ENCODE peak calls at places on chromosomes 7 and 10, in eight cellular contexts. Y is heart right ventricle, L is thyroid gland, O is left ventricle myocardium inferior, K is HCT116, X is neural progenitor cell, Q is IMR-90, I is mammary epithelial cell. M is an unnamed sample.
A peak's percentile ranks its signal among the peaks of the same experiment; 100 is the strongest.

GRCh38 chr10:86413046-86413728 is 46.6 kb upstream of the GRID1 start:
- DNase-seq in Y (no peak), K (no peak), O (no peak), X (no peak), L (no peak), Q (peak; percentile 59), I (no peak), M (no peak)

GRCh38 chr7:157861031-157861491 is 524.3 kb downstream of the DNAJB6 start:
- DNase-seq in L (no peak), O (no peak), Y (no peak), X (no peak), Q (no peak), K (no peak), I (no peak), M (no peak)

GRCh38 chr10:78952686-78953085 is 116.1 kb upstream of the ZMIZ1 start:
- DNase-seq in L (no peak), Y (peak; percentile 40), I (no peak), Q (no peak), K (no peak), O (peak; percentile 53), X (no peak), M (no peak)

GRCh38 chr7:140454657-140455015 is 24.7 kb downstream of the MKRN1 start:
- DNase-seq in X (no peak), Q (no peak), I (no peak), L (no peak), K (no peak), Y (no peak), O (no peak), M (no peak)

GRCh38 chr7:364536-364935 is 74.6 kb downstream of the FOXL3 start:
- DNase-seq in Y (no peak), I (no peak), Q (no peak), K (no peak), L (no peak), X (no peak), O (peak; percentile 8), M (no peak)

GRCh38 chr10:132186488-132187413 is at the start of gene DPYSL4:
- DNase-seq in K (no peak), L (no peak), Y (no peak), O (no peak), Q (no peak), I (no peak), X (peak; percentile 62), M (no peak)

GRCh38 chr7:94648731-94649130 is 7.2 kb downstream of the SGCE start:
- DNase-seq in X (no peak), Q (no peak), Y (no peak), L (no peak), K (no peak), O (no peak), I (peak; percentile 11), M (no peak)

GRCh38 chr7:30135551-30136271 is 925 bp downstream of the MTURN start:
- DNase-seq in K (no peak), Q (peak; percentile 62), O (peak; percentile 58), X (peak; percentile 66), L (peak; percentile 65), Y (peak; percentile 67), I (peak; percentile 62), M (peak; percentile 80)

GRCh38 chr7:29627631-29628030 is 64.0 kb downstream of the PRR15 start:
- DNase-seq in K (no peak), I (no peak), O (no peak), L (no peak), Y (no peak), Q (no peak), X (no peak), M (no peak)

GRCh38 chr10:18607503-18607902 is 43.9 kb downstream of the NSUN6 start:
- DNase-seq in Y (peak; percentile 54), Q (peak; percentile 89), L (peak; percentile 19), X (no peak), K (peak; percentile 72), O (no peak), I (peak; percentile 67), M (peak; percentile 82)

GRCh38 chr10:100747061-100747825 is 1.9 kb downstream of the PAX2 start:
- DNase-seq in K (no peak), L (no peak), X (peak; percentile 49), Y (no peak), I (no peak), O (no peak), Q (no peak), M (no peak)

GRCh38 chr7:17774701-17775288 is 165.5 kb downstream of the SNX13 start:
- DNase-seq in K (no peak), Y (no peak), Q (peak; percentile 14), I (no peak), L (no peak), O (no peak), X (no peak), M (no peak)

GRCh38 chr7:97772034-97772891 is 40.4 kb downstream of the TAC1 start:
- DNase-seq in Q (no peak), I (no peak), Y (no peak), K (no peak), O (no peak), L (no peak), X (no peak), M (no peak)

GRCh38 chr7:40393660-40394059 is 258.9 kb downstream of the SUGCT start:
- DNase-seq in O (no peak), L (no peak), Y (no peak), Q (no peak), K (no peak), I (no peak), X (no peak), M (no peak)

GRCh38 chr10:3151889-3152565 is 20.6 kb downstream of the PITRM1 start:
- DNase-seq in O (no peak), L (no peak), Q (no peak), I (no peak), X (no peak), K (no peak), Y (no peak), M (no peak)

GRCh38 chr7:30915751-30916150 is 4.1 kb downstream of the AQP1 start:
- DNase-seq in L (no peak), O (no peak), Q (no peak), Y (no peak), K (no peak), I (no peak), X (no peak), M (no peak)

GRCh38 chr10:69222157-69223027 is 2.3 kb downstream of the HKDC1 start:
- DNase-seq in X (peak; percentile 77), Y (no peak), Q (peak; percentile 67), K (peak; percentile 83), L (peak; percentile 60), O (no peak), I (peak; percentile 96), M (peak; percentile 46)

GRCh38 chr10:43573250-43574034 is 974 bp downstream of the ZNF239 start:
- DNase-seq in K (no peak), Q (peak; percentile 31), X (peak; percentile 11), L (peak; percentile 37), Y (no peak), O (no peak), I (no peak), M (no peak)

GRCh38 chr7:32586291-32587221 is 91.3 kb downstream of the AVL9 start:
- DNase-seq in I (no peak), Y (peak; percentile 76), X (no peak), O (peak; percentile 54), L (no peak), K (no peak), Q (peak; percentile 96), M (peak; percentile 12)

GRCh38 chr10:37831495-37832333 is 25.7 kb downstream of the ZNF248 start:
- DNase-seq in L (no peak), I (no peak), K (no peak), Q (no peak), Y (no peak), O (no peak), X (no peak), M (no peak)
- H3K4me3 ChIP-seq in L (no peak overlapping the region), I (no peak overlapping the region), K (no peak overlapping the region), Q (no peak overlapping the region), Y (no peak overlapping the region), O (no peak overlapping the region), X (no peak overlapping the region), M (no peak overlapping the region)

GRCh38 chr10:112393341-112393740 is 19.4 kb downstream of the ACSL5 start:
- DNase-seq in X (no peak), K (no peak), Q (no peak), Y (no peak), I (no peak), O (no peak), L (peak; percentile 48), M (no peak)
- H3K36me3 ChIP-seq in X (no peaks in the 10 kb centered on the region), K (peaks cover 20% of the 10 kb centered on the region), Q (no peaks in the 10 kb centered on the region), Y (no peaks in the 10 kb centered on the region), I (no peaks in the 10 kb centered on the region), O (no peaks in the 10 kb centered on the region), L (no peaks in the 10 kb centered on the region), M (no peaks in the 10 kb centered on the region)

GRCh38 chr7:114082934-114083647 is 164.3 kb upstream of the PPP1R3A start:
- DNase-seq in L (peak; percentile 43), Y (peak; percentile 9), O (peak; percentile 16), K (no peak), Q (no peak), X (peak; percentile 68), I (no peak), M (no peak)

GRCh38 chr7:114082567-114082933 is 163.7 kb upstream of the PPP1R3A start:
- DNase-seq in I (no peak), L (peak; percentile 8), Y (no peak), X (no peak), O (no peak), K (no peak), Q (no peak), M (no peak)

GRCh38 chr7:114084381-114085312 is 165.8 kb upstream of the PPP1R3A start:
- DNase-seq in Y (peak; percentile 14), O (peak; percentile 39), K (no peak), X (peak; percentile 72), L (peak; percentile 70), Q (no peak), I (no peak), M (peak; percentile 17)

GRCh38 chr7:114083714-114084113 is 164.9 kb upstream of the PPP1R3A start:
- DNase-seq in X (no peak), Y (no peak), Q (no peak), L (no peak), I (no peak), K (no peak), O (no peak), M (no peak)

DNA sequence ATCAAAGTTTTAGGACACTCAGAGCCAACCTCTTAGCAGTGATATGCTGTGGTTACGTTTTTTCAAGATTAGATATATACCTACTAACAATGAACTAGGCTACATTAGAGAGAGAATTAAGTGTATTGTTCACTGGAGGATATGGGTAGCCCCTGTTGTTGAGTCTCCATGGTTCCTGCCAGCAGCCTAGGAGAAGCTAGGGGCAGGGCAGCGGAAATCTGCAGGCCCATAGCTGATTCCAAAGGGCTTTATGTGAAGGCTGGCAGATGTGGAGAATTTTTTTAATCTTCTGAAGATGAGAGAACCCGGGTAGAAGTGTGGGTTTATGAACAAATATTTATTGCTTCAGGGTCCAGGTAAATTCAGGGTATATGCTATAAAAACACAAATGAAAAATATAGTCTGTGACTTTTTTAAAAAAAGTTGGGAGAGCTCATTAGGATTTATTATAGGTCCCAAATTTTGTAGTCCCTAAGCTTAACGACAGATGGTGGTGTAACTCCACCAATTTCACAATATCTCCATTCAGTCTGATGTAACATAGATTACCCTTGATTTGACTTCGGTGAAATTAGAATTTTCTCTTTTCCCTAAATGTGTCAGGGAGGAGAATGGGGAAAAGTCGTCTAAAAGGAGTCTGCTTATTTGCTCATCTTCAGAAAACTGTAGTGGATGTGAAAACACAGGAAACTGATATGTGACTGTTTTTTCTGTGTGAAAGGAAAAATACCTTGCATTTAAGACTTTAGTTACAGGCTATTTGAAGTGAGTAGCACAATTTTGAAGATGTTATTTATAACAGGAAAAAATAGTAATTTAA is 163.0 kb upstream of the PPP1R3A start:
- DNase-seq in I (peak; percentile 36), O (no peak), Y (no peak), K (peak; percentile 56), Q (peak; percentile 70), X (peak; percentile 47), L (no peak), M (no peak)
- TF ChIP-seq CTCF in I (peak; percentile 50), O (peak; percentile 55), Y (peak; percentile 12), K (peak; percentile 77), Q (peak; percentile 76), X (peak; percentile 75), L (peak; percentile 56), M (no peak)

GRCh38 chr7:142257958-142258357 is at the start of gene PRSS58:
- DNase-seq in L (no peak), Y (no peak), Q (no peak), I (no peak), K (no peak), O (no peak), X (no peak), M (no peak)
- H3K4me3 ChIP-seq in L (no peak within 1 kb of the TSS), Y (no peak within 1 kb of the TSS), Q (no peak within 1 kb of the TSS), I (no peak within 1 kb of the TSS), K (no peak within 1 kb of the TSS), O (no peak within 1 kb of the TSS), X (no peak within 1 kb of the TSS), M (no peak within 1 kb of the TSS)

M was measured in adrenal gland.